ENCODE peak calls at places on chromosomes 2 and 18, in six cellular contexts. H is AG04449, Y is fibroblast of the aortic adventitia, I is lower lobe of right lung, A is psoas muscle, W is nephron progenitor cell. C is an unnamed sample.

GRCh38 chr2:216491757-216492635 is 6.6 kb upstream of the RPL37A start:
- DNase-seq in H (no peak), Y (no peak), I (no peak), A (no peak), W (no peak), C (no peak)

GRCh38 chr2:214593723-214594122 is 182.9 kb downstream of the VWC2L start:
- DNase-seq in H (peak), Y (peak), I (no peak), A (no peak), W (no peak), C (no peak)

GRCh38 chr2:181885096-181885495 is 6.4 kb upstream of the ITPRID2 start:
- DNase-seq in H (no peak), Y (no peak), I (no peak), A (no peak), W (no peak), C (no peak)

GRCh38 chr18:10378688-10379465 is 75.6 kb upstream of the APCDD1 start:
- DNase-seq in H (peak), Y (no peak), I (no peak), A (no peak), W (no peak), C (no peak)

GRCh38 chr2:113894156-113894743 is 4.4 kb downstream of the ACTR3 start:
- DNase-seq in H (peak), Y (peak), I (no peak), A (no peak), W (no peak), C (no peak)

GRCh38 chr2:46461716-46462171 is 17.6 kb upstream of the TMEM247 start:
- DNase-seq in H (no peak), Y (no peak), I (no peak), A (no peak), W (no peak), C (no peak)

GRCh38 chr2:8740136-8740535 is 58.3 kb downstream of the ID2 start:
- DNase-seq in H (no peak), Y (no peak), I (no peak), A (no peak), W (no peak), C (no peak)

GRCh38 chr18:46502444-46502843 is 154.6 kb downstream of the LOXHD1 start:
- DNase-seq in H (no peak), Y (peak), I (no peak), A (no peak), W (peak), C (no peak)

GRCh38 chr2:239345251-239345650 is 55.6 kb downstream of the HDAC4 start:
- DNase-seq in H (no peak), Y (no peak), I (no peak), A (no peak), W (no peak), C (no peak)

GRCh38 chr18:31946305-31947046 is 3.5 kb upstream of the TRAPPC8 start:
- DNase-seq in H (no peak), Y (no peak), I (no peak), A (no peak), W (no peak), C (no peak)

GRCh38 chr2:169303579-169304285 is 58.6 kb downstream of the LRP2 start:
- DNase-seq in H (no peak), Y (no peak), I (no peak), A (no peak), W (no peak), C (no peak)

GRCh38 chr2:147170932-147171331 is 673.9 kb upstream of the ACVR2A start:
- DNase-seq in H (no peak), Y (no peak), I (no peak), A (no peak), W (no peak), C (no peak)

GRCh38 chr18:49055787-49056186 is 105.0 kb upstream of the SMAD7 start:
- DNase-seq in H (no peak), Y (peak), I (peak), A (peak), W (no peak), C (peak)

GRCh38 chr2:3770724-3771415 is 67.5 kb downstream of the DCDC2C start:
- DNase-seq in H (no peak), Y (no peak), I (no peak), A (no peak), W (no peak), C (no peak)

GRCh38 chr2:194327196-194327888 is 1329.7 kb upstream of the SLC39A10 start:
- DNase-seq in H (no peak), Y (no peak), I (no peak), A (no peak), W (no peak), C (no peak)

GRCh38 chr2:135688002-135688401 is 53.7 kb upstream of the UBXN4 start:
- DNase-seq in H (no peak), Y (no peak), I (no peak), A (no peak), W (no peak), C (no peak)

GRCh38 chr2:19883971-19884720 is 17.6 kb downstream of the TTC32 start:
- DNase-seq in H (no peak), Y (no peak), I (no peak), A (no peak), W (no peak), C (no peak)

DNA sequence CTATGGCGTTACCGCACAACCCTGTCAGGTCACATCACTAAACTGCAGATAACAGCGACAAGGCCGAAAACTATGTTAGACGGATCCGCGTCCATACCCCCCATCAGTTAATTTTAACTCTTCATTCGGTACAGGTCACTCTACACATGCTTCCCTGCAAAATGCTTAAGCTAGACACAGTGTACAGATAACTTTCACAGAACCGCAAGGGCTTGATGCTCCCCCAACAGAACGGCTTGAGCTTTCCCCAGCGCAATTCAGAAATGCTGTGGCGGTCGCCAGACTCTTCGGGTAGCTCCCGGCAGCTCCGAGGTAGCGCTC is 283 bp upstream of the RBBP8 start:
- DNase-seq in H (no peak), Y (no peak), I (no peak), A (no peak), W (no peak), C (no peak)
- TF ChIP-seq CTCF in H (no peak), Y (no peak), I (no peak), A (no peak), W (no peak), C (no peak)

DNA sequence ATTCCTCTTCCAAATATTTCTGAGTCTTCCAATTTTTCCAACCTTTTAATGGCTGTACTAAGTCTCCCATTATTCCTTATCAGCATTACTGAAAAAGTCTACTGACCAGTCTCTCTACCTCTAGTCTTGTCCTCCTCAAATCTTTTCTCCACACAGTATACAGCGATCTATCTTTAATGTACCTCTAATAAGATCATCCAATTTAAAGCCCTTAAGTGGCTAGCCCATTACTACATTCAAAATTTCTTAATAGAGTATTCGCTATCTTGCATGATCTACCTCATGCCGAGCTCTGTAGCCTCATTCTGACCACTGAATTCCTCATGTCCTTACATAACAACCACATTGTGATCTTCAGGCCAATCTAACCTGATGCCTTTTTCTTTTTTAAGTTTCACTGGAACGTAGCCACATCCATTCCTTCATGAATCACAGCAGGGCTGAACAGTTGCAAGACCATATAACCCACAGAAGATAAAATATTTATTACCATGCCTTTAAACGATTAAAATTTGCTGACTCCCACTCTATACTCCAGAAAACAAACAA is 57.9 kb downstream of the SLC66A3 start:
- DNase-seq in H (no peak), Y (peak), I (no peak), A (no peak), W (no peak), C (no peak)
- TF ChIP-seq CTCF in H (no peak), Y (no peak), I (no peak), A (no peak), W (no peak), C (no peak)

DNA sequence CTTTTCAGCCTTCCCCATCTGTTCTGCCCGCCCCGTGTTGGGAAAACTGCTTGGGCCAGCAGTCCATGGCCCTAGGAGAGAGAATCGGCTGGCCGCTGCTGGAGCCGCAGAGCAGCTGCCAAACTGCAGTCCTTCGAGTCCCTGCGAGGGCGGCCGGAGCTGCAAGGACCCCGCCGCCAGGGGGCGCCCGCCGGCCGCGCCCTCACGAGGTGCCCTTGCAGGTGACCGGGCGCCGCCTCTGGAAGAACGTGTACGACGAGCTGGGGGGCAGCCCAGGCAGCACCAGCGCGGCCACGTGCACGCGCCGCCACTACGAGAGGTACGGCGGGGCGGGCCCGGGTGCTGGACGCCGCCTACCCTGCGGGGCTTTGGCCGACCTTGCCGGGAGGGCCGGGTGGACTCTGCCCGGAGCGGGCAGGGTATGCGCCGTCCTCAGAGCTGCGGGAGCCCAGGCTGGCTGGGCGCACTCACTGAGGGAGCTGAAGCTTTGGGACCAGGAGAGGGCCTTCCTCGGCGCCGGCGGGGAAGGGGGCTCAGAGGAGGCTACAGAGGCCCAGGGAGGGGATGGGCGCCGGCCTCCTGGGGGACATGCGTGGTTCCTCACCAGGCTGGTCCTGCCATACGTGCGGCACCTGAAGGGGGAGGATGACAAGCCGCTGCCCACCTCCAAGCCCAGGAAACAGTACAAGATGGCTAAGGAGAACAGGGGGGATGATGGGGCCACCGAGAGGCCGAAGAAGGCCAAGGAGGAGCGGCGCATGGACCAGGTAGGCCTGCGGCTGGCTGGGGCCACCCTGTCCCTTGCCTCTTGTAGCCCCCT is 13.6 kb downstream of the ARID5A start:
- DNase-seq in H (no peak), Y (no peak), I (peak), A (peak), W (no peak), C (peak)
- TF ChIP-seq CTCF in H (peak), Y (peak), I (peak), A (peak), W (peak), C (no peak)

GRCh38 chr18:905307-905947 is 756 bp downstream of the ADCYAP1 start:
- DNase-seq in H (no peak), Y (no peak), I (no peak), A (no peak), W (peak), C (no peak)

GRCh38 chr18:904135-905090 is at the start of gene ADCYAP1:
- DNase-seq in H (no peak), Y (peak), I (no peak), A (no peak), W (peak), C (no peak)

GRCh38 chr18:901769-902168 is 2.9 kb upstream of the ADCYAP1 start:
- DNase-seq in H (no peak), Y (no peak), I (no peak), A (no peak), W (no peak), C (no peak)

GRCh38 chr18:903703-904102 is 968 bp upstream of the ADCYAP1 start:
- DNase-seq in H (no peak), Y (peak), I (peak), A (peak), W (peak), C (no peak)

DNA sequence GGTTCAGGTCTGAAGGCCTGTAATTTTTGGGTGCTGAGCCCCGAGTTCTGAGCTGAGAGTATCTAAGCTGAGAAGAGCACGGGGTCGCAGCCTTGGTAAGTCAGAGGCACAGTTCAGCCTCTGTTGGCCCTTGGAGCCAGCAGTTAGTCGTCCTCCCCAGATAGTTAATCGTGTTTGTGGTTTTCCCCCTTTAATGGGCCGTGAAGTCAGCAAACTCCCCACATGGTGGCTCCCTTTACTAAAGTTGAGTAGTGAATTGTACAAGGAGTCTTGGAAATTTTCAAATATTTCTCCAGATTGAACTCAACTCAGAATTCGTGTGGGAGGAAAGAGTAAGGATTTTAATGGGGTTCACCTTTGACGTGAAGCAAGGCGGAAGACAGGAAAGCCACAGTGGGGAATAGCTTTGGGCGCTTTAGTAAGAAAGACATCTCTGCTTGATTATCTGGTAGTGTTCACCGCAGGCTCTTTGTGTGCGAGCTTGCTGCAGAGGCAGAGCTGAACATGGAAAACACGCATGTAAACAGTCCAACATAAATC is 2.4 kb upstream of the ADCYAP1 start:
- DNase-seq in H (no peak), Y (peak), I (no peak), A (no peak), W (no peak), C (no peak)
- TF ChIP-seq CTCF in H (no peak), Y (peak), I (no peak), A (no peak), W (no peak), C (no peak)

C was measured in spleen.